ENCODE peak calls at places on chromosome 21, in five cellular contexts. K is AG09319, U is endodermal cell, L is tibial artery, M is PC-9. W is an unnamed sample.

GRCh38 chr21:28298251-28298672 is 694.4 kb downstream of the LTN1 start:
- DNase-seq in K (no peak), U (no peak), L (no peak), M (no peak), W (no peak)

GRCh38 chr21:43312751-43313169 is 114.2 kb downstream of the SIK1 start:
- DNase-seq in K (no peak), U (peak; percentile 64), L (no peak), M (no peak), W (no peak)

GRCh38 chr21:14306143-14306907 is 76.6 kb downstream of the HSPA13 start:
- DNase-seq in K (no peak), U (no peak), L (no peak), M (no peak), W (peak; percentile 31)

GRCh38 chr21:39641827-39642450 is 29.2 kb downstream of the B3GALT5 start:
- DNase-seq in K (no peak), U (no peak), L (no peak), M (no peak), W (no peak)

GRCh38 chr21:18026359-18026758 is 207.2 kb upstream of the C21orf91 start:
- DNase-seq in K (no peak), U (no peak), L (no peak), M (no peak), W (no peak)

GRCh38 chr21:37433441-37433840 is 66.9 kb downstream of the DYRK1A start:
- DNase-seq in K (no peak), U (no peak), L (no peak), M (no peak), W (no peak)

GRCh38 chr21:17454315-17455027 is 58.4 kb upstream of the CXADR start:
- DNase-seq in K (peak; percentile 52), U (peak; percentile 97), L (no peak), M (peak; percentile 84), W (peak; percentile 97)

GRCh38 chr21:42038826-42039425 is 28.8 kb upstream of the ZBTB21 start:
- DNase-seq in K (peak; percentile 34), U (no peak), L (no peak), M (no peak), W (no peak)

GRCh38 chr21:41973861-41974751 is 20.3 kb upstream of the C2CD2 start:
- DNase-seq in K (no peak), U (peak; percentile 77), L (no peak), M (no peak), W (peak; percentile 85)

GRCh38 chr21:31248598-31248997 is 95.5 kb downstream of the TIAM1 start:
- DNase-seq in K (no peak), U (no peak), L (no peak), M (no peak), W (peak; percentile 20)

GRCh38 chr21:8992731-8993174 is 1528.6 kb upstream of the TPTE start:
- DNase-seq in K (no peak), U (peak; percentile 61), L (no peak), M (peak; percentile 34), W (no peak)

GRCh38 chr21:36915701-36916075 is 50.8 kb downstream of the HLCS start:
- DNase-seq in K (no peak), U (no peak), L (no peak), M (no peak), W (no peak)

GRCh38 chr21:41848971-41849580 is 30.1 kb downstream of the PRDM15 start:
- DNase-seq in K (no peak), U (no peak), L (no peak), M (no peak), W (no peak)